ENCODE peak calls at places on chromosomes 4 and X, in six cellular contexts. Y is prostate gland, S is right lobe of liver, G is gastrocnemius medialis, A is ovary, T is tibial nerve. O is an unnamed sample. For H3K4me1, the result is how much of the 10 kb centered on the place peaks cover.

GRCh38 chr4:182736207-182736606 is 181.0 kb downstream of the DCTD start:
- DNase-seq in Y (no peak), S (no peak), G (no peak), A (no peak), T (no peak), O (no peak)

GRCh38 chrX:68234171-68234910 is 199.0 kb downstream of the OPHN1 start:
- DNase-seq in Y (no peak), S (no peak), G (no peak), A (no peak), T (no peak), O (no peak)

GRCh38 chr4:108170729-108171540 is 2.2 kb upstream of the LEF1 start:
- DNase-seq in Y (no peak), S (no peak), G (no peak), A (no peak), T (no peak), O (no peak)

GRCh38 chrX:110204986-110205385 is 112.9 kb downstream of the AMMECR1 start:
- DNase-seq in Y (no peak), S (no peak), G (no peak), A (no peak), T (no peak), O (no peak)

GRCh38 chrX:51257490-51257889 is 75.1 kb upstream of the NUDT10 start:
- DNase-seq in Y (no peak), S (no peak), G (no peak), A (no peak), T (no peak), O (no peak)

GRCh38 chrX:131821945-131822622 is 201.0 kb upstream of the STK26 start:
- DNase-seq in Y (no peak), S (no peak), G (no peak), A (peak), T (no peak), O (no peak)

GRCh38 chr4:38180456-38180855 is 220.3 kb downstream of the PTTG2 start:
- DNase-seq in Y (no peak), S (no peak), G (no peak), A (no peak), T (no peak), O (no peak)

GRCh38 chr4:16530688-16531635 is 304.7 kb upstream of the TAPT1 start:
- DNase-seq in Y (no peak), S (no peak), G (no peak), A (no peak), T (no peak), O (no peak)

GRCh38 chr4:146975535-146975934 is 29.9 kb upstream of the TTC29 start:
- DNase-seq in Y (no peak), S (no peak), G (no peak), A (no peak), T (no peak), O (no peak)

GRCh38 chr4:155734065-155734464 is 24.8 kb upstream of the GUCY1B1 start:
- DNase-seq in Y (no peak), S (no peak), G (no peak), A (no peak), T (no peak), O (no peak)

GRCh38 chr4:100742045-100742444 is 224.2 kb upstream of the EMCN start:
- DNase-seq in Y (no peak), S (no peak), G (no peak), A (no peak), T (no peak), O (no peak)

GRCh38 chr4:91325495-91325894 is 978.3 kb upstream of the GRID2 start:
- DNase-seq in Y (no peak), S (no peak), G (no peak), A (no peak), T (no peak), O (peak)

GRCh38 chr4:105710678-105711077 is 2.1 kb downstream of the GSTCD start:
- DNase-seq in Y (no peak), S (no peak), G (no peak), A (no peak), T (no peak), O (no peak)

GRCh38 chr4:105708376-105709080 is at the start of the genes GSTCD and INTS12:
- DNase-seq in Y (peak), S (peak), G (peak), A (peak), T (peak), O (peak)

GRCh38 chr4:105710012-105710600 is 1.5 kb downstream of the GSTCD start:
- DNase-seq in Y (no peak), S (no peak), G (no peak), A (no peak), T (no peak), O (no peak)

GRCh38 chr4:105709081-105709450 is 482 bp downstream of the GSTCD start:
- DNase-seq in Y (no peak), S (no peak), G (no peak), A (no peak), T (no peak), O (peak)

DNA sequence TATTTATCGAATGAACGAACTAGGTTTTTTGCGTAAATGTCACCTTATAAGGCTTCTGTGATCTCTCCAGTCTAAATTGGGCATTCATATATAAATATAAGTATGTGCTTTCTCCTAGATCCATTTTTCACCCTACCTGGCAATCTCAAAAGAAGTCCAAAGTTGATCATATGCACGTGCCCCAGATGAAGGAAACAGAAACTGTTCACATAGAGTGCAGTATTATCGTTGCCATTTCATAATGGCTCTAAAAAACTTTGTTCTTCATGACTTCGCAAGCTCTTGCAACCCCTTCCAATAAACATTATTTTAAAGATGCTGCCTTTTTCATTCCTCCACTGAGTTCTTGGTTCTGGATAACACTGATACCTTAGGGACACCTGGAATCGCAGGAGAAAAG is 706 bp downstream of the INTS12 start:
- DNase-seq in Y (no peak), S (no peak), G (no peak), A (no peak), T (no peak), O (no peak)
- H3K4me1 ChIP-seq in Y (under half), S (under half), G (under half), A (under half), T (under half), O (under half)

DNA sequence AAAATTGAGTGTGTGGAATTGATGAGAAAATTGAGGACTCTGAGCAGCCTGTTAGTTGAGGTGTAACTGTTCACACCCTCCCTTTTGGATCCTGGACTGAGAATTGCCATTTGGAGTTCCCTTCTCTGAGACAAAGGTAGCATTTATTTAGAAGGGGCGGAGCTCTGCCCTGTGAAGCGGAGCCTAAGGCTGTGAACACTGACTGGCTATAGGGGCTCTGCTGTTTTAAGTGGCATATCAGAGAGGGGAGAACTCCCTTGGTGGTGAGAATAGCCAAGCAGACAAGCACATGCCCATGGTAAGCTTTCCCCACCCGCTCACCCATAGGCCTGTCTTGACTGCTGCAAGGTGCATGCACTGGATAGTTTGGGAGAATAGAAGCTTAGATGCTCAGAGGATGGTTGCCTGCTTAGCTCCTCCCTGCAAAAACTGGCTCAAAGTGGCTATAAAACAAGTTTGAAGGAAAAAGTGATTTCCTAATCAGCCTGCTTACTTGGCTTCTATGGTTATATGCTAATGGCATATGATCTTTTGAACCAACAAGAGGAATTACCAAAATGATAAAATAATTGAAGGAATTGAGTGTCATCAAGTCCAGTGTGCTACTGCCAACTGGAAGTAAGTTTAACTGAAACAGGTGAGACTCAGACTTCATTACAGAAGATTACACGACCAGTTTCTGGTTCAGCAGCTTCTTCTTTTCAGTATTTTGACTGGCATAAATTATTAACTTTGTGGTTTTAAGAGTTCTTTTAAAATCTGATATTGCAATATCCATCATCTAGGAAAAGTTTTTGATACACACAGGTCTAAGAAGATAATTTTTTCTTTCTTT is 108.4 kb downstream of the AFF1 start:
- DNase-seq in Y (no peak), S (no peak), G (no peak), A (no peak), T (no peak), O (no peak)
- H3K27ac ChIP-seq in Y (no peak), S (no peak), G (peak), A (no peak), T (peak), O (peak)

GRCh38 chrX:119398974-119399771 is at the start of gene SLC25A43:
- DNase-seq in Y (no peak), S (peak), G (no peak), A (peak), T (peak), O (peak)
- TF ChIP-seq POLR2A in Y (no peak), S (peak), G (no peak), A (no peak), T (peak), O (no peak)

GRCh38 chr4:12145768-12146167 is 717.1 kb upstream of the HS3ST1 start:
- DNase-seq in Y (no peak), S (no peak), G (no peak), A (no peak), T (no peak), O (no peak)
- H3K4me1 ChIP-seq in Y (under half), S (under half), G (under half), A (under half), T (under half), O (under half)

GRCh38 chr4:124189545-124189944 is 523.0 kb downstream of the ANKRD50 start:
- DNase-seq in Y (no peak), S (no peak), G (no peak), A (no peak), T (no peak), O (no peak)
- H3K27ac ChIP-seq in Y (no peak), S (no peak), G (no peak), A (no peak), T (no peak), O (no peak)

DNA sequence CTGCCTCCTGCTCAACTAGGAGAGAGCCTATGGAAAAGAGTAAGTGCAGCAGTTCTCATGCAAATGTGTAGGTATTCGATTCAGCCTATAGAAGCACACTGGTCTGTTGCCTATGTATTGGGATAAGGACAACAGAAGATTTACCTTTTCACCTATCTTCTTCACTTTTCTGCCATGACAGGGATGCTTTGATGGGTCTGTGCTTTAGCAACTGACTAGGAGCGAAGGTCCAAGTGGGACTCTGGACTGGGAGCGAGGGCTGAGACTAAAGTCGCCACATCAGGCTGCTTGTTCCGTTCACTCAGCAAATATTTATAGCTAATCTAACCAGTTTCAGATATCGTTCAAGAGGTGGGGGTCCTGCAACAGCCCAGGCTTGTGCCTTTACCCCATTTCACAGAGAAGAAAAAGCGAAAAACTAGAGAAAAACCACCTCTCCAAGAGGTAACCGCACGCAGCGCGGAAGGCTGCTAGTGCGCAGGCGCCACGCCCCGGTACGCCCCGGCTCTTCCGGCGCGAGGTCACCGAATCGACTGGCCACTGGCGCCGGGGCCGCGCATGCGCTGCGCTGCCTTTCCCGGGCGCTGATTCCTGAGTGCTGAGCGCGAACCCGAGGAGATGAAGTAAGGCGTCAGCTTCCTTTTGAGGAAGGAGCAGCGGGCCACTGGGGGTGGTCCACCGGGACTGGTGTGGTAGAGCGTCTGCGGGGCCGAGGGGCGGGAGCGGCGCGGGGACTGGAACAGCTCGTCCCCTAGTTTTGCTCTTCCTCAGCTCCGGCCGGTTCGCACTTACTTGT is at the start of gene RBMX2:
- DNase-seq in Y (peak), S (peak), G (peak), A (peak), T (peak), O (peak)
- TF ChIP-seq POLR2A in Y (peak), S (peak), G (peak), A (peak), T (peak), O (no peak)

DNA sequence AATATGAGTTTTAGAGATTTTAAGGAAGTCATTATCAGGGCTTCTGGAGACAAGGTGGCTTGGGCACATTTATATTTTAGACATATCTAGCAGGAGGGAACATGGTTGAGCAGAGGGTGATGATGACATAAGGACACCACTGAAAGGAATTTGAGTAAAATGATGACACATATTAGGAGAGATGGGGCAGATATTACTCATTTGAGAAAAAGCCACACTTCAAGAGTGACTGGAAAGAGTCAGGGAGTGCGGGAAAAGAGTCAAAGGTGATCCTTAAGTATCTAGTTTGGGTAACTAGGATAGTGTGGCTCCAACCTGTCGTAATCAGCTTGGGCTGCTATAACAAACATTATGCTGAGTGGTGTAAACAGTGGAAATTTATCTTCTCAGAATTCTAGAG is 377.7 kb downstream of the PACRGL start:
- DNase-seq in Y (no peak), S (no peak), G (no peak), A (no peak), T (no peak), O (no peak)
- H3K4me1 ChIP-seq in Y (under half), S (under half), G (under half), A (under half), T (under half), O (under half)

DNA sequence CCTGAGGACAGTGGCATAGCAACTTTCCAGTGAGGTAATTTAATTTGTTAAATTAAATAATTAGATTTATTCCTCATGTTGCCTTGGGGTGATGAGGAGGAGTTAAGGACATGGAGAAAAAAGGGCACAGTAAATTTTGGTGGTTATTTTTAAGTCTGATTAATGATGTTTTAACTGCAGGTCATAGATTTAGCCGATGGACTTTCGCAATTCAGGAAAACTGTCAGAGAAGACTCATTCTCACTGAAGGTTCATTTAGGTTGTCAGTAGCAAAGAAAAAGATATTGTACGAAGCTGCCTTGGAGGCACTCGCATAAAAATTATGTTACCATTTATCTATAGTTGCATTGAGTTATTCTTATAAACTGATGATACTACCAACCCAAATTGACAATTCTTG is 164.2 kb upstream of the PITX2 start:
- DNase-seq in Y (no peak), S (no peak), G (no peak), A (no peak), T (no peak), O (no peak)
- H3K27ac ChIP-seq in Y (no peak), S (no peak), G (no peak), A (no peak), T (no peak), O (no peak)

GRCh38 chrX:88940904-88941303 is 193.9 kb downstream of the CPXCR1 start:
- DNase-seq in Y (no peak), S (no peak), G (no peak), A (no peak), T (no peak), O (no peak)
- TF ChIP-seq POLR2A in Y (no peak), S (no peak), G (no peak), A (no peak), T (no peak), O (no peak)